ENCODE peak calls at places on chromosomes 13 and 19, in four cellular contexts. H is RWPE2, Q is psoas muscle, G is A549. O is an unnamed sample.

GRCh38 chr13:98476538-98476966 is 100.4 kb downstream of the STK24 start:
- DNase-seq in H (peak; percentile 82), Q (peak; percentile 69), G (no peak), O (peak; percentile 77)

GRCh38 chr19:32017341-32017948 is 328.0 kb upstream of the ZNF507 start:
- DNase-seq in H (no peak), Q (no peak), G (no peak), O (no peak)

GRCh38 chr13:47039106-47039505 is 142.3 kb upstream of the HTR2A start:
- DNase-seq in H (no peak), Q (no peak), G (no peak), O (no peak)

GRCh38 chr19:16355293-16356043 is 30.8 kb downstream of the KLF2 start:
- DNase-seq in H (no peak), Q (no peak), G (no peak), O (no peak)

GRCh38 chr19:40374084-40374483 is 15.9 kb downstream of the HIPK4 start:
- DNase-seq in H (no peak), Q (no peak), G (no peak), O (no peak)

GRCh38 chr19:38559428-38560401 is 58.0 kb downstream of the MAP4K1 start:
- DNase-seq in H (no peak), Q (no peak), G (no peak), O (peak; percentile 87)

GRCh38 chr19:33486936-33487793 is 34.4 kb downstream of the PEPD start:
- DNase-seq in H (peak; percentile 52), Q (no peak), G (no peak), O (no peak)

GRCh38 chr19:12733369-12733896 is 1.1 kb downstream of the TRIR start:
- DNase-seq in H (no peak), Q (no peak), G (peak; percentile 59), O (peak; percentile 73)

GRCh38 chr13:94660695-94661324 is 51.5 kb downstream of the SOX21 start:
- DNase-seq in H (no peak), Q (no peak), G (peak; percentile 11), O (no peak)

GRCh38 chr13:48222358-48223015 is 10.5 kb upstream of the ITM2B start:
- DNase-seq in H (no peak), Q (peak; percentile 39), G (no peak), O (no peak)

GRCh38 chr19:30403583-30403982 is 31.4 kb downstream of the ZNF536 start:
- DNase-seq in H (no peak), Q (no peak), G (no peak), O (no peak)

GRCh38 chr19:18433735-18434398 is 4.1 kb downstream of the ISYNA1 start:
- DNase-seq in H (no peak), Q (no peak), G (no peak), O (no peak)

GRCh38 chr13:25391932-25392331 is 20.2 kb downstream of the ATP8A2 start:
- DNase-seq in H (no peak), Q (no peak), G (no peak), O (no peak)

GRCh38 chr13:114054269-114054668 is 78.2 kb downstream of the RASA3 start:
- DNase-seq in H (no peak), Q (no peak), G (no peak), O (no peak)

GRCh38 chr13:109720758-109721184 is 65.6 kb downstream of the IRS2 start:
- DNase-seq in H (no peak), Q (no peak), G (no peak), O (no peak)

GRCh38 chr13:52053460-52053859 is 29.0 kb downstream of the UTP14C start:
- DNase-seq in H (no peak), Q (no peak), G (no peak), O (no peak)

GRCh38 chr19:29878973-29879654 is 62.9 kb upstream of the URI1 start:
- DNase-seq in H (no peak), Q (no peak), G (peak; percentile 94), O (no peak)

GRCh38 chr13:44388427-44388826 is 14.8 kb downstream of the SERP2 start:
- DNase-seq in H (no peak), Q (no peak), G (no peak), O (no peak)

GRCh38 chr13:47251771-47252170 is 354.9 kb upstream of the HTR2A start:
- DNase-seq in H (no peak), Q (no peak), G (no peak), O (no peak)

GRCh38 chr19:31699421-31699820 is 350.2 kb upstream of the TSHZ3 start:
- DNase-seq in H (no peak), Q (no peak), G (no peak), O (no peak)

GRCh38 chr19:51837145-51837544 is 42.2 kb downstream of the FPR3 start:
- DNase-seq in H (no peak), Q (no peak), G (no peak), O (no peak)

GRCh38 chr19:4083677-4084546 is 17.2 kb upstream of the ZBTB7A start:
- DNase-seq in H (no peak), Q (peak; percentile 21), G (no peak), O (no peak)

GRCh38 chr19:14385492-14385891 is 4.2 kb downstream of the ADGRE5 start:
- DNase-seq in H (no peak), Q (no peak), G (no peak), O (no peak)

GRCh38 chr19:46014534-46014933 is 8.3 kb downstream of the PGLYRP1 start:
- DNase-seq in H (no peak), Q (no peak), G (no peak), O (no peak)

GRCh38 chr13:57491318-57491717 is 140.2 kb upstream of the PCDH17 start:
- DNase-seq in H (no peak), Q (no peak), G (no peak), O (no peak)

GRCh38 chr13:40442826-40443225 is 223.6 kb downstream of the FOXO1 start:
- DNase-seq in H (no peak), Q (no peak), G (no peak), O (no peak)

GRCh38 chr13:43473437-43473836 is 313.3 kb downstream of the ENOX1 start:
- DNase-seq in H (no peak), Q (no peak), G (no peak), O (no peak)

GRCh38 chr13:22454586-22454985 is 726.2 kb upstream of the SGCG start:
- DNase-seq in H (no peak), Q (no peak), G (no peak), O (no peak)

GRCh38 chr19:43504426-43505185 is at the start of gene PHLDB3:
- DNase-seq in H (no peak), Q (peak; percentile 44), G (no peak), O (no peak)
- H3K27ac ChIP-seq in H (peak within 1 kb of the TSS; percentile 32), Q (peak within 1 kb of the TSS; percentile 75), G (peak within 1 kb of the TSS; percentile 93), O (peak within 1 kb of the TSS; percentile 92)

DNA sequence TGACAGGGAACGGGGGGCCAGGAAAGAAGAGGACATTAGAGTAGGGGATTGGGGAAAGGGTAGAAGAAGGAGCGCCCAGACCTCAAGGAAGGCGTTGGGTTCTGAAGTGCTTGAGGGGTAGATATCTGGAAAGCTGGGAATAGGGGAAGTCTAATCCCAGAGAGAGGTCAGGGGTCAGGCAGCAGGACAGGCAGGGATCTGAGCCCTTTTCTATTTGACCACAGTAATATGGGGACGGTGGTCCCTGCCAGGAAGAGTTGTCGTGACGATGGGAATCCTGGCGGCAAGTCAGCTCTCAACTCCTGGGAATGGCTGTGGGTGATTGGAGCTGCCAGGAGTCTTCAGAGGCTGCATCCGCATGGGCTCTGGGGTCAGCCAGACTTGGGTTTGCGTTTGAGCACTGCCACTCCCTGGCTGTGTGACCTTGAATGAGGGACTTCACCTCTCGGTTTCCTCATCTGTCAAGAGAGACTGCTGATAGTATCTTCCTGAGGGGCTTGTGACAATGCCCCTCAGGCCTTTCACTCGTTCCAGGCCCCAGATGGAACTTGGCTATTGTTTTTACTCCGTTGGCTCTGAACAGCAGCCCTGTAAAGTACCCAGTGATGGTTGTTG is 1.3 kb downstream of the AP2A1 start:
- DNase-seq in H (no peak), Q (no peak), G (no peak), O (no peak)
- H3K27ac ChIP-seq in H (peak overlapping the region; percentile 45), Q (no peak overlapping the region), G (peak overlapping the region; percentile 93), O (no peak overlapping the region)

DNA sequence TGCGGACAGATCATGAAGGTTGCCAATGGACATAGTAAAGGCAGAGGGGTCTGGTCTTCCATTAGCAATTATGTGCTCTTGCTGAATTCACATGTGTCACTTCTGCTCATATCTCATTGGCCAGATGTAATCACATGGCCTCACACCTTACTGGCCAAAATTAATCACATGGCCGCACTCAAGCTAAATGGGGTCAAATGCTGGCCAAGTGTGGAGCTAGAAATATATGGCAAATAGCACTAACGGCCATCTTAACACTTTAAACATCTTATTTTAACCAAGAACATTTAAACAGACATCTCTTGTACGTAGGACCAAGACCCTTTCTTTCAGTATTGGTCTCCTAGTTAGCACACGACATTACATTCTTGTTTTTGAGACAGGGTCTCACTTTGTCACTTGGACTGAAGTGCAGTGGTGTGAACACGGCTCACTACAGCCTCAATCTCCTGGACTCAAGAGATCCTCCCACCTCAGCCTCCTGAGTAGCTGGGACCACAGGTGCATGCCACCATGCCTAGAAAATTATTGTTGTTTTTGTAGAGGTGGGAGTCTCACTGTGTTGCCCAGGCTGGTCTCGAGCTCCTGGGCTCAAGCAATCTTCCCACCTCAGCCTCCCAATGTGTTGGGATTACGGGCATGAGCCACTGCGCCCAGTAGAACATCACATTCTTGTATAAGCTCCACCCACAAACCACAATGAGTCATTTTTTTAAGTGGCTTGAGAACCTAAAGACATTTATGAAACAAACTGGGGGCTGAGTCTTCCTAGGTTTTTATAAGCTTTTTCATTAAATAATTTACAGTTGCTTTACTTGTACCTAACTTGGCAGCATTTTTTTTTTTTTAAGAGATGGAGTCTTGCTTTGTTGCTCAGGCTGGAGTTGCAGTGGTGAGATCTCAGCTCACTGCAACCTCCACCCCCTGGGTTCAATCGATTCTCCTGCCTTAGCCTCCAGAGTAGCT is 2.9 kb upstream of the PTOV1 start:
- DNase-seq in H (no peak), Q (no peak), G (no peak), O (no peak)
- H3K27ac ChIP-seq in H (peak overlapping the region; percentile 15), Q (peak overlapping the region; percentile 9), G (no peak overlapping the region), O (no peak overlapping the region)

GRCh38 chr19:58429745-58430144 is 10.2 kb downstream of the ZNF132 start:
- DNase-seq in H (no peak), Q (no peak), G (no peak), O (no peak)
- H3K27ac ChIP-seq in H (no peak overlapping the region), Q (peak overlapping the region; percentile 10), G (no peak overlapping the region), O (no peak overlapping the region)

DNA sequence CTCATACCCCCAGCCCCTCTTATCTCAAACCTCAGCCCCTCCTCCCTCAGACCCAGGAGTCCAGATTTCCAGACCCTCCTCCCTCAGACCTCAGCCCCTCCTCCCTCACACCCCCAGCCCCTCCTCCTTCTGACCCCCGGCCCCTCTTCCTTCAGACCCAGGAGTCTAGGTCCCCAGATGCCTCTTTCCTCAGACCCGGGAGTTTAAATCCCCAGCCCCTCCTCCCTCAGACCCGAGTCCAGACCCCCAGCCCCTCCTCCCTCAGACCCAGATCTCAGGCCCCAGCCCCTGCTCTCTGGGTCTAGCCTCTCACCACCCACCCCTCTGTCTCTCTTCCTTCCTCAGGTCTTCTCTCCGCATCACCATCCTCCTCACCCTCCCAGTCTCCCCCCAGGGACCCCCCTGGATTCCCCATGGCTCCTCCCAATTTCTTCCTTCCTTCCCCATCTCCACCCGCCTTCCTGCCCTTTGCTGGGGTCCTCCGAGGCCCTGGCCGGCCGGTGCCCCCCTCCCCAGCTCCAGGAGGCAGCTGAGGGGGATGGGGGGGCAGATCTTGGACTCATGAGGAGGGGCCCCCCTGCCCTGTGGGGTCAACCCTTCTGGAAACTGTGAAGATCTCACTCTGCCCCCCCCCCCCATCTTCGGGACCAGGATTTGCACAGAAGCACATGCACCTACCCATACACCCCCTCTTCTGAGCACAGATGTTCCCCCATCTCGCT is 10.7 kb downstream of the BCL3 start:
- DNase-seq in H (no peak), Q (no peak), G (no peak), O (no peak)
- H3K27ac ChIP-seq in H (no peak overlapping the region), Q (no peak overlapping the region), G (peak overlapping the region; percentile 92), O (no peak overlapping the region)

O was measured in CD4-positive, CD25-positive, alpha-beta regulatory T cell.